ENCODE peak calls at places on chromosomes 12 and 14, in ten cellular contexts. Q is cardiac muscle cell, N is endothelial cell of umbilical vein, L is PC-9, D is uterus, Y is neural progenitor cell, G is hepatocyte, Z is MM.1S, I is heart right ventricle, B is IMR-90. W is an unnamed sample.

GRCh38 chr14:57502581-57503254 is 9.1 kb upstream of the CCDC198 start:
- DNase-seq in Z (no peak), L (no peak), D (no peak), G (peak; percentile 64), N (no peak), I (peak; percentile 12), Y (no peak), B (no peak), Q (peak; percentile 41), W (no peak)

GRCh38 chr14:68791078-68791983 is 1.5 kb downstream of the ZFP36L1 start:
- DNase-seq in N (peak; percentile 35), Z (no peak), L (no peak), B (no peak), Y (peak; percentile 76), D (no peak), Q (peak; percentile 54), I (no peak), G (no peak), W (no peak)

GRCh38 chr12:46365951-46366379 is 6.6 kb downstream of the SLC38A2 start:
- DNase-seq in B (no peak), D (no peak), Z (no peak), I (no peak), Y (no peak), Q (peak; percentile 53), N (no peak), L (no peak), G (no peak), W (no peak)

GRCh38 chr14:59199614-59200013 is 11.1 kb downstream of the DAAM1 start:
- DNase-seq in L (no peak), Z (no peak), D (no peak), B (no peak), G (no peak), I (no peak), Q (no peak), N (no peak), Y (no peak), W (no peak)

GRCh38 chr12:76755829-76756379 is 8.0 kb upstream of the ZDHHC17 start:
- DNase-seq in Q (no peak), N (no peak), G (no peak), L (no peak), Z (no peak), B (no peak), I (no peak), Y (no peak), D (no peak), W (no peak)

GRCh38 chr12:66514581-66514980 is 164.3 kb downstream of the GRIP1 start:
- DNase-seq in G (no peak), N (peak; percentile 22), Q (peak; percentile 29), D (no peak), L (peak; percentile 45), I (no peak), B (no peak), Y (no peak), Z (no peak), W (no peak)

GRCh38 chr14:89167705-89168104 is 249.3 kb downstream of the FOXN3 start:
- DNase-seq in Z (no peak), B (no peak), N (no peak), G (no peak), L (no peak), I (no peak), D (no peak), Q (no peak), Y (no peak), W (no peak)

GRCh38 chr14:38662781-38663180 is 406.9 kb upstream of the CLEC14A start:
- DNase-seq in I (no peak), N (no peak), Y (no peak), B (no peak), L (peak; percentile 35), Z (no peak), Q (no peak), D (no peak), G (peak; percentile 6), W (no peak)

GRCh38 chr14:104757238-104757585 is 4.3 kb downstream of the SIVA1 start:
- DNase-seq in D (no peak), Q (no peak), G (no peak), I (no peak), N (no peak), Z (no peak), L (no peak), Y (no peak), B (no peak), W (no peak)

GRCh38 chr12:13178568-13179158 is 17.9 kb upstream of the EMP1 start:
- DNase-seq in N (no peak), Z (no peak), L (no peak), Q (no peak), B (no peak), Y (no peak), G (no peak), I (peak; percentile 43), D (peak; percentile 85), W (no peak)

GRCh38 chr12:80868576-80868975 is 69.2 kb downstream of the LIN7A start:
- DNase-seq in I (no peak), Q (no peak), G (peak; percentile 5), B (no peak), D (no peak), L (peak; percentile 83), Y (no peak), Z (no peak), N (no peak), W (no peak)

GRCh38 chr14:26293909-26294308 is 303.9 kb downstream of the NOVA1 start:
- DNase-seq in G (no peak), Q (no peak), N (no peak), I (no peak), L (no peak), B (no peak), Z (no peak), D (no peak), Y (no peak), W (no peak)

GRCh38 chr12:87953257-87953860 is 75.8 kb downstream of the C12orf50 start:
- DNase-seq in G (peak; percentile 48), L (no peak), B (peak; percentile 71), Y (peak; percentile 56), N (peak; percentile 43), D (no peak), Q (peak; percentile 68), Z (peak; percentile 42), I (no peak), W (no peak)

GRCh38 chr14:88559852-88560251 is 3.0 kb upstream of the ZC3H14 start:
- DNase-seq in Z (peak; percentile 27), L (peak; percentile 40), G (peak; percentile 49), N (no peak), Q (peak; percentile 69), I (no peak), Y (peak; percentile 39), B (peak; percentile 72), D (no peak), W (no peak)

GRCh38 chr14:51095854-51096823 is 1.2 kb upstream of the TRIM9 start:
- DNase-seq in Y (peak; percentile 17), Q (peak; percentile 59), L (no peak), N (no peak), Z (no peak), G (peak; percentile 40), I (peak; percentile 10), B (peak; percentile 35), D (peak; percentile 61), W (peak; percentile 43)

GRCh38 chr12:39499296-39499695 is 56.4 kb upstream of the KIF21A start:
- DNase-seq in B (no peak), Q (no peak), G (no peak), L (no peak), Y (no peak), D (no peak), Z (no peak), I (no peak), N (no peak), W (no peak)

DNA sequence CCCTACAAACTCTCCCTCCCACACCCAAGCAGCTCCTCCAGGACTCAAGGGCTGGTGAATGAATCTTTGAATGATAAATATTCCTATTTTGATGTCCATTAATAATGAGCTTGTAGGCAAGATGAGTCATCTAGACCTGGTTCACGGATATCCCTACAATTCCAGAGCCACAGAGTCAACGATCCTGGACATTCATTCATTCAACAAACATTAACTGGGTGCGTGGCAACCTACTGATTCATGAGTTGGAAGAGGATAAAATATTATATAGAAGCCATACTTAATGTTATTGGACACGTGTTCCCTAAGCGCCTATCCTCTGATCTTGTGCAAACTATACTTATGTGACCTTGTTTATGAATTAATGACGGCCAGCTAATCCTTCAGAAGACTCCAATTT is 420 bp upstream of the OTUB2 start:
- DNase-seq in Y (no peak), G (no peak), N (no peak), B (no peak), I (no peak), L (no peak), Q (no peak), D (no peak), Z (no peak), W (no peak)
- H3K4me3 ChIP-seq in Y (peak overlapping the region; percentile 66), G (no peak overlapping the region), N (no peak overlapping the region), B (peak overlapping the region; percentile 12), I (peak overlapping the region; percentile 65), L (peak overlapping the region; percentile 54), Q (no peak overlapping the region), D (peak overlapping the region; percentile 17), Z (no peak overlapping the region), W (peak overlapping the region; percentile 43)

DNA sequence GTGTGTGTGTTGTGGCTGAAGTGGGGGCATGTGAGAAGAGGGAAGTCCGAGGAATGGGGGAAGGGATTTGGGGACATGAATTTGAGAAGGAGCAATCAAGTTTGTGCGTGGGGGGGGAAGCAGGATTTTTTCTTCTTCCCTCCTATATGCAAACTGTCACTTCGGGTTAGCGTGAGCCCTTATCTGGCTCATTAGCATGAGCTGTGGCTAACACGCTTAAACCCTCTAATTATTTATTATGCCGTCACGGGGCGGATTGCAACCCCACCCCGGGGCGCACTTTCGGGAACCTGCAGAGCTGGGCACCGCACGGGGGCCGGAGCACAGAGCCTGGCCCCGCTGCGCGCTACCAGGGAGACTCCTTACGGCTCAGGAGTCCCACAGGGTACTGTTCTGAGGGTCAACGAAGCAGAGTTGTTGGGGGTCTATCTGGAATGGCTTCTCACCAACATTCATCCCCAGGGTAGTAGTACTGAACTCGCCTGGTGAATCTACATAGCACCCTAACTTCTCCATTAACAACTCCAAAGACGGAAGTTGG is 6.5 kb upstream of the ASCL1 start:
- DNase-seq in Q (no peak), Z (no peak), L (no peak), B (no peak), G (no peak), I (no peak), Y (peak; percentile 22), D (no peak), N (no peak), W (no peak)
- H3K27me3 ChIP-seq in Q (peaks cover 99% of the 10 kb centered on the region), Z (no peaks in the 10 kb centered on the region), L (peaks cover 40% of the 10 kb centered on the region), B (peaks cover 23% of the 10 kb centered on the region), G (peaks cover 68% of the 10 kb centered on the region), I (peaks cover 76% of the 10 kb centered on the region), Y (peaks cover 94% of the 10 kb centered on the region), D (no peaks in the 10 kb centered on the region), N (peaks cover 25% of the 10 kb centered on the region), W (peaks cover 52% of the 10 kb centered on the region)

DNA sequence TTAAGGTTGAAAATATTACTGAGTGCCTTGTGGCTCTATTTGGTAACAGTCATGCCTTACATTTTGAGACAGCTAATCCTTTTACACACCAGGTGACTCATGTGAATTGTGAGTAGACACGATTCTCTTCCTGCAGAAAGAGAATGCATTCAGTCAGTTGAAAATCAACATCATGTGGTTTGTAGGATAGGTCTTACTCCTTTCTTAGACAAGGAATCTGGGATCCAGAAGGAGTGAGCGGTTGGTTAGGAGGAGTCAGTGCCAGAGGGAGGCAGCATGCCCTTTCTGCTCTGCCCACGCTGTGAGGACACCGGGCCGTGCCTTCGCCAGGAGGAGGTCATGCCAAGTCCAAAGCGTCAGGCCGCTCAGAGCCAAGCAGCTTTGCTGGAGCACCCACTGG is 47.6 kb downstream of the TRAF3 start:
- DNase-seq in D (no peak), G (peak; percentile 21), L (peak; percentile 65), B (peak; percentile 86), Y (no peak), Z (no peak), N (peak; percentile 11), Q (no peak), I (peak; percentile 71), W (peak; percentile 39)
- TF ChIP-seq CTCF in D (no peak), G (no peak), L (no peak), B (no peak), Y (no peak), Z (no peak), N (no peak), Q (no peak), I (no peak), W (no peak)

GRCh38 chr14:100317897-100318808 is 5.0 kb upstream of the SLC25A47 start:
- DNase-seq in Q (peak; percentile 80), N (peak; percentile 70), L (no peak), I (peak; percentile 83), D (peak; percentile 76), G (peak; percentile 75), Z (peak; percentile 21), Y (peak; percentile 80), B (peak; percentile 26), W (no peak)
- H3K4me3 ChIP-seq in Q (no peak overlapping the region), N (no peak overlapping the region), L (no peak overlapping the region), I (peak overlapping the region; percentile 53), D (peak overlapping the region; percentile 40), G (no peak overlapping the region), Z (peak overlapping the region; percentile 48), Y (no peak overlapping the region), B (no peak overlapping the region), W (peak overlapping the region; percentile 51)